ENCODE peak calls at places on chromosomes 11 and 22, in ten cellular contexts. One of them, this sample, is unnamed.
A peak's percentile ranks its signal among the peaks of the same experiment; 100 is the strongest.

GRCh38 chr11:1195690-1196515 is 27.0 kb upstream of the MUC5B start:
- DNase-seq in activated naive CD8-positive, alpha-beta T cell treated with anti-CD3 and anti-CD28 coated beads, Interleukin-2, amount 50 U/mL, for 24 hours: no peak
- DNase-seq in T47D: no peak
- DNase-seq in lower leg skin: no peak
- DNase-seq in AG10803: no peak
- DNase-seq in epithelial cell of prostate: no peak
- DNase-seq in tibial artery: peak; percentile 58
- DNase-seq in fibroblast of the conjunctiva: no peak
- DNase-seq in K562: no peak
- DNase-seq in GM23248: no peak
- DNase-seq in this sample: no peak

GRCh38 chr11:106228996-106229395 is 151.5 kb downstream of the AASDHPPT start:
- DNase-seq in activated naive CD8-positive, alpha-beta T cell treated with anti-CD3 and anti-CD28 coated beads, Interleukin-2, amount 50 U/mL, for 24 hours: no peak
- DNase-seq in T47D: no peak
- DNase-seq in lower leg skin: no peak
- DNase-seq in AG10803: peak; percentile 6
- DNase-seq in epithelial cell of prostate: no peak
- DNase-seq in tibial artery: no peak
- DNase-seq in fibroblast of the conjunctiva: no peak
- DNase-seq in K562: no peak
- DNase-seq in GM23248: peak; percentile 8
- DNase-seq in this sample: no peak

GRCh38 chr11:120513436-120514315 is 2.1 kb downstream of the GRIK4 start:
- DNase-seq in activated naive CD8-positive, alpha-beta T cell treated with anti-CD3 and anti-CD28 coated beads, Interleukin-2, amount 50 U/mL, for 24 hours: no peak
- DNase-seq in T47D: no peak
- DNase-seq in lower leg skin: no peak
- DNase-seq in AG10803: no peak
- DNase-seq in epithelial cell of prostate: no peak
- DNase-seq in tibial artery: peak; percentile 41
- DNase-seq in fibroblast of the conjunctiva: no peak
- DNase-seq in K562: no peak
- DNase-seq in GM23248: no peak
- DNase-seq in this sample: no peak

GRCh38 chr11:23425379-23425778 is 565.1 kb upstream of the CCDC179 start:
- DNase-seq in activated naive CD8-positive, alpha-beta T cell treated with anti-CD3 and anti-CD28 coated beads, Interleukin-2, amount 50 U/mL, for 24 hours: no peak
- DNase-seq in T47D: no peak
- DNase-seq in lower leg skin: no peak
- DNase-seq in AG10803: peak; percentile 5
- DNase-seq in epithelial cell of prostate: no peak
- DNase-seq in tibial artery: no peak
- DNase-seq in fibroblast of the conjunctiva: peak; percentile 14
- DNase-seq in K562: no peak
- DNase-seq in GM23248: peak; percentile 2
- DNase-seq in this sample: no peak

GRCh38 chr11:77165066-77165465 is 37.0 kb downstream of the MYO7A start:
- DNase-seq in activated naive CD8-positive, alpha-beta T cell treated with anti-CD3 and anti-CD28 coated beads, Interleukin-2, amount 50 U/mL, for 24 hours: no peak
- DNase-seq in T47D: no peak
- DNase-seq in lower leg skin: no peak
- DNase-seq in AG10803: no peak
- DNase-seq in epithelial cell of prostate: no peak
- DNase-seq in tibial artery: no peak
- DNase-seq in fibroblast of the conjunctiva: no peak
- DNase-seq in K562: no peak
- DNase-seq in GM23248: no peak
- DNase-seq in this sample: no peak

GRCh38 chr11:61994981-61995380 is 27.5 kb upstream of the FTH1 start:
- DNase-seq in activated naive CD8-positive, alpha-beta T cell treated with anti-CD3 and anti-CD28 coated beads, Interleukin-2, amount 50 U/mL, for 24 hours: no peak
- DNase-seq in T47D: no peak
- DNase-seq in lower leg skin: no peak
- DNase-seq in AG10803: no peak
- DNase-seq in epithelial cell of prostate: no peak
- DNase-seq in tibial artery: no peak
- DNase-seq in fibroblast of the conjunctiva: no peak
- DNase-seq in K562: no peak
- DNase-seq in GM23248: no peak
- DNase-seq in this sample: no peak

GRCh38 chr11:74050465-74050864 is 41.6 kb upstream of the UCP3 start:
- DNase-seq in activated naive CD8-positive, alpha-beta T cell treated with anti-CD3 and anti-CD28 coated beads, Interleukin-2, amount 50 U/mL, for 24 hours: no peak
- DNase-seq in T47D: no peak
- DNase-seq in lower leg skin: no peak
- DNase-seq in AG10803: peak; percentile 34
- DNase-seq in epithelial cell of prostate: no peak
- DNase-seq in tibial artery: no peak
- DNase-seq in fibroblast of the conjunctiva: no peak
- DNase-seq in K562: no peak
- DNase-seq in GM23248: peak; percentile 40
- DNase-seq in this sample: no peak

GRCh38 chr22:38415561-38416321 is 39.3 kb downstream of the KCNJ4 start:
- DNase-seq in activated naive CD8-positive, alpha-beta T cell treated with anti-CD3 and anti-CD28 coated beads, Interleukin-2, amount 50 U/mL, for 24 hours: no peak
- DNase-seq in T47D: no peak
- DNase-seq in lower leg skin: no peak
- DNase-seq in AG10803: no peak
- DNase-seq in epithelial cell of prostate: no peak
- DNase-seq in tibial artery: peak; percentile 59
- DNase-seq in fibroblast of the conjunctiva: no peak
- DNase-seq in K562: no peak
- DNase-seq in GM23248: no peak
- DNase-seq in this sample: no peak

GRCh38 chr22:48587236-48587865 is 1240.3 kb downstream of the BRD1 start:
- DNase-seq in activated naive CD8-positive, alpha-beta T cell treated with anti-CD3 and anti-CD28 coated beads, Interleukin-2, amount 50 U/mL, for 24 hours: no peak
- DNase-seq in T47D: no peak
- DNase-seq in lower leg skin: no peak
- DNase-seq in AG10803: no peak
- DNase-seq in epithelial cell of prostate: no peak
- DNase-seq in tibial artery: no peak
- DNase-seq in fibroblast of the conjunctiva: no peak
- DNase-seq in K562: no peak
- DNase-seq in GM23248: no peak
- DNase-seq in this sample: no peak

GRCh38 chr11:132064987-132065620 is 694.7 kb downstream of the NTM start:
- DNase-seq in activated naive CD8-positive, alpha-beta T cell treated with anti-CD3 and anti-CD28 coated beads, Interleukin-2, amount 50 U/mL, for 24 hours: no peak
- DNase-seq in T47D: no peak
- DNase-seq in lower leg skin: peak; percentile 29
- DNase-seq in AG10803: peak; percentile 100
- DNase-seq in epithelial cell of prostate: peak; percentile 68
- DNase-seq in tibial artery: no peak
- DNase-seq in fibroblast of the conjunctiva: peak; percentile 79
- DNase-seq in K562: no peak
- DNase-seq in GM23248: peak; percentile 97
- DNase-seq in this sample: no peak

GRCh38 chr22:35783943-35784614 is 66.4 kb downstream of the APOL5 start:
- DNase-seq in activated naive CD8-positive, alpha-beta T cell treated with anti-CD3 and anti-CD28 coated beads, Interleukin-2, amount 50 U/mL, for 24 hours: no peak
- DNase-seq in T47D: no peak
- DNase-seq in lower leg skin: no peak
- DNase-seq in AG10803: peak; percentile 79
- DNase-seq in epithelial cell of prostate: peak; percentile 37
- DNase-seq in tibial artery: no peak
- DNase-seq in fibroblast of the conjunctiva: no peak
- DNase-seq in K562: no peak
- DNase-seq in GM23248: peak; percentile 86
- DNase-seq in this sample: no peak

GRCh38 chr22:18057568-18058209 is 20.1 kb upstream of the PEX26 start:
- DNase-seq in activated naive CD8-positive, alpha-beta T cell treated with anti-CD3 and anti-CD28 coated beads, Interleukin-2, amount 50 U/mL, for 24 hours: peak; percentile 25
- DNase-seq in T47D: no peak
- DNase-seq in lower leg skin: peak; percentile 79
- DNase-seq in AG10803: peak; percentile 97
- DNase-seq in epithelial cell of prostate: peak; percentile 97
- DNase-seq in tibial artery: peak; percentile 93
- DNase-seq in fibroblast of the conjunctiva: peak; percentile 97
- DNase-seq in K562: peak; percentile 71
- DNase-seq in GM23248: peak; percentile 100
- DNase-seq in this sample: no peak

GRCh38 chr22:34055525-34056200 is 135.4 kb upstream of the LARGE1 start:
- DNase-seq in activated naive CD8-positive, alpha-beta T cell treated with anti-CD3 and anti-CD28 coated beads, Interleukin-2, amount 50 U/mL, for 24 hours: no peak
- DNase-seq in T47D: peak; percentile 33
- DNase-seq in lower leg skin: no peak
- DNase-seq in AG10803: peak; percentile 6
- DNase-seq in epithelial cell of prostate: no peak
- DNase-seq in tibial artery: no peak
- DNase-seq in fibroblast of the conjunctiva: no peak
- DNase-seq in K562: peak; percentile 2
- DNase-seq in GM23248: no peak
- DNase-seq in this sample: no peak